ENCODE peak calls at places on chromosome 14, in eight cellular contexts. One of them, this sample, is unnamed.
A peak's percentile ranks its signal among the peaks of the same experiment; 100 is the strongest.

GRCh38 chr14:68794856-68795601 is 2.2 kb upstream of the ZFP36L1 start:
- DNase-seq in choroid plexus epithelial cell: peak; percentile 94
- DNase-seq in fibroblast of pulmonary artery: peak; percentile 89
- DNase-seq in EH: peak; percentile 98
- DNase-seq in B cell: no peak
- DNase-seq in ovary: no peak
- DNase-seq in stimulated activated CD8-positive, alpha-beta memory T cell treated with anti-CD3 and anti-CD28 coated beads, Interleukin-12 subunit alpha, Interleukin-12 subunit beta, amount 100 ng/mL, for 4 hours: no peak
- DNase-seq in right lobe of liver: peak; percentile 70
- DNase-seq in this sample: no peak

GRCh38 chr14:63940387-63940786 is 87.6 kb downstream of the SYNE2 start:
- DNase-seq in B cell: no peak
- DNase-seq in EH: no peak
- DNase-seq in ovary: no peak
- DNase-seq in stimulated activated CD8-positive, alpha-beta memory T cell treated with anti-CD3 and anti-CD28 coated beads, Interleukin-12 subunit alpha, Interleukin-12 subunit beta, amount 100 ng/mL, for 4 hours: no peak
- DNase-seq in choroid plexus epithelial cell: no peak
- DNase-seq in right lobe of liver: no peak
- DNase-seq in fibroblast of pulmonary artery: no peak
- DNase-seq in this sample: no peak

GRCh38 chr14:104319489-104320241 is 181.3 kb downstream of the KIF26A start:
- DNase-seq in ovary: peak; percentile 26
- DNase-seq in B cell: no peak
- DNase-seq in stimulated activated CD8-positive, alpha-beta memory T cell treated with anti-CD3 and anti-CD28 coated beads, Interleukin-12 subunit alpha, Interleukin-12 subunit beta, amount 100 ng/mL, for 4 hours: no peak
- DNase-seq in fibroblast of pulmonary artery: no peak
- DNase-seq in EH: no peak
- DNase-seq in choroid plexus epithelial cell: no peak
- DNase-seq in right lobe of liver: peak; percentile 39
- DNase-seq in this sample: peak; percentile 54

GRCh38 chr14:55130194-55130550 is 1.1 kb downstream of the LGALS3 start:
- DNase-seq in choroid plexus epithelial cell: no peak
- DNase-seq in right lobe of liver: no peak
- DNase-seq in stimulated activated CD8-positive, alpha-beta memory T cell treated with anti-CD3 and anti-CD28 coated beads, Interleukin-12 subunit alpha, Interleukin-12 subunit beta, amount 100 ng/mL, for 4 hours: no peak
- DNase-seq in B cell: no peak
- DNase-seq in EH: peak; percentile 41
- DNase-seq in ovary: no peak
- DNase-seq in fibroblast of pulmonary artery: no peak
- DNase-seq in this sample: no peak

GRCh38 chr14:89165810-89166209 is 251.2 kb downstream of the FOXN3 start:
- DNase-seq in EH: no peak
- DNase-seq in B cell: no peak
- DNase-seq in stimulated activated CD8-positive, alpha-beta memory T cell treated with anti-CD3 and anti-CD28 coated beads, Interleukin-12 subunit alpha, Interleukin-12 subunit beta, amount 100 ng/mL, for 4 hours: no peak
- DNase-seq in choroid plexus epithelial cell: no peak
- DNase-seq in ovary: no peak
- DNase-seq in right lobe of liver: no peak
- DNase-seq in fibroblast of pulmonary artery: no peak
- DNase-seq in this sample: no peak

GRCh38 chr14:84707830-84708229 is 822.1 kb upstream of the FLRT2 start:
- DNase-seq in B cell: no peak
- DNase-seq in right lobe of liver: no peak
- DNase-seq in stimulated activated CD8-positive, alpha-beta memory T cell treated with anti-CD3 and anti-CD28 coated beads, Interleukin-12 subunit alpha, Interleukin-12 subunit beta, amount 100 ng/mL, for 4 hours: no peak
- DNase-seq in fibroblast of pulmonary artery: no peak
- DNase-seq in choroid plexus epithelial cell: no peak
- DNase-seq in ovary: no peak
- DNase-seq in EH: no peak
- DNase-seq in this sample: no peak

GRCh38 chr14:96053600-96054381 is 14.6 kb downstream of the C14orf132 start:
- DNase-seq in fibroblast of pulmonary artery: peak; percentile 91
- DNase-seq in stimulated activated CD8-positive, alpha-beta memory T cell treated with anti-CD3 and anti-CD28 coated beads, Interleukin-12 subunit alpha, Interleukin-12 subunit beta, amount 100 ng/mL, for 4 hours: no peak
- DNase-seq in choroid plexus epithelial cell: peak; percentile 98
- DNase-seq in EH: peak; percentile 98
- DNase-seq in right lobe of liver: no peak
- DNase-seq in ovary: no peak
- DNase-seq in B cell: no peak
- DNase-seq in this sample: no peak

GRCh38 chr14:63375772-63376171 is 57.0 kb upstream of the GPHB5 start:
- DNase-seq in B cell: no peak
- DNase-seq in right lobe of liver: no peak
- DNase-seq in fibroblast of pulmonary artery: peak; percentile 45
- DNase-seq in choroid plexus epithelial cell: peak; percentile 48
- DNase-seq in stimulated activated CD8-positive, alpha-beta memory T cell treated with anti-CD3 and anti-CD28 coated beads, Interleukin-12 subunit alpha, Interleukin-12 subunit beta, amount 100 ng/mL, for 4 hours: no peak
- DNase-seq in EH: no peak
- DNase-seq in ovary: no peak
- DNase-seq in this sample: no peak

GRCh38 chr14:96145116-96145864 is 59.3 kb upstream of the BDKRB2 start:
- DNase-seq in stimulated activated CD8-positive, alpha-beta memory T cell treated with anti-CD3 and anti-CD28 coated beads, Interleukin-12 subunit alpha, Interleukin-12 subunit beta, amount 100 ng/mL, for 4 hours: no peak
- DNase-seq in fibroblast of pulmonary artery: peak; percentile 37
- DNase-seq in ovary: no peak
- DNase-seq in B cell: no peak
- DNase-seq in EH: peak; percentile 93
- DNase-seq in choroid plexus epithelial cell: peak; percentile 87
- DNase-seq in right lobe of liver: no peak
- DNase-seq in this sample: no peak

GRCh38 chr14:23559010-23559920 is 3.2 kb downstream of the THTPA start:
- DNase-seq in fibroblast of pulmonary artery: peak; percentile 67
- DNase-seq in right lobe of liver: no peak
- DNase-seq in EH: peak; percentile 63
- DNase-seq in B cell: peak; percentile 70
- DNase-seq in choroid plexus epithelial cell: peak; percentile 73
- DNase-seq in stimulated activated CD8-positive, alpha-beta memory T cell treated with anti-CD3 and anti-CD28 coated beads, Interleukin-12 subunit alpha, Interleukin-12 subunit beta, amount 100 ng/mL, for 4 hours: peak; percentile 35
- DNase-seq in ovary: peak; percentile 63
- DNase-seq in this sample: no peak

GRCh38 chr14:33120341-33120740 is 181.7 kb downstream of the NPAS3 start:
- DNase-seq in EH: peak; percentile 88
- DNase-seq in choroid plexus epithelial cell: peak; percentile 33
- DNase-seq in stimulated activated CD8-positive, alpha-beta memory T cell treated with anti-CD3 and anti-CD28 coated beads, Interleukin-12 subunit alpha, Interleukin-12 subunit beta, amount 100 ng/mL, for 4 hours: no peak
- DNase-seq in B cell: no peak
- DNase-seq in fibroblast of pulmonary artery: peak; percentile 40
- DNase-seq in right lobe of liver: no peak
- DNase-seq in ovary: no peak
- DNase-seq in this sample: no peak

GRCh38 chr14:35533357-35534129 is 421 bp upstream of the INSM2 start:
- DNase-seq in right lobe of liver: peak; percentile 60
- DNase-seq in stimulated activated CD8-positive, alpha-beta memory T cell treated with anti-CD3 and anti-CD28 coated beads, Interleukin-12 subunit alpha, Interleukin-12 subunit beta, amount 100 ng/mL, for 4 hours: peak; percentile 33
- DNase-seq in fibroblast of pulmonary artery: peak; percentile 41
- DNase-seq in EH: peak; percentile 63
- DNase-seq in choroid plexus epithelial cell: peak; percentile 41
- DNase-seq in ovary: peak; percentile 49
- DNase-seq in B cell: peak; percentile 58
- DNase-seq in this sample: peak; percentile 45

GRCh38 chr14:94761999-94762377 is 7.9 kb downstream of the GSC start:
- DNase-seq in fibroblast of pulmonary artery: no peak
- DNase-seq in B cell: no peak
- DNase-seq in choroid plexus epithelial cell: no peak
- DNase-seq in EH: no peak
- DNase-seq in ovary: no peak
- DNase-seq in stimulated activated CD8-positive, alpha-beta memory T cell treated with anti-CD3 and anti-CD28 coated beads, Interleukin-12 subunit alpha, Interleukin-12 subunit beta, amount 100 ng/mL, for 4 hours: no peak
- DNase-seq in right lobe of liver: no peak
- DNase-seq in this sample: no peak

GRCh38 chr14:46769292-46769691 is 117.7 kb upstream of the RPL10L start:
- DNase-seq in fibroblast of pulmonary artery: no peak
- DNase-seq in choroid plexus epithelial cell: no peak
- DNase-seq in ovary: no peak
- DNase-seq in right lobe of liver: no peak
- DNase-seq in EH: no peak
- DNase-seq in B cell: no peak
- DNase-seq in stimulated activated CD8-positive, alpha-beta memory T cell treated with anti-CD3 and anti-CD28 coated beads, Interleukin-12 subunit alpha, Interleukin-12 subunit beta, amount 100 ng/mL, for 4 hours: no peak
- DNase-seq in this sample: no peak

GRCh38 chr14:101101456-101102056 is 198.0 kb upstream of the RTL1 start:
- DNase-seq in B cell: no peak
- DNase-seq in fibroblast of pulmonary artery: peak; percentile 11
- DNase-seq in EH: no peak
- DNase-seq in stimulated activated CD8-positive, alpha-beta memory T cell treated with anti-CD3 and anti-CD28 coated beads, Interleukin-12 subunit alpha, Interleukin-12 subunit beta, amount 100 ng/mL, for 4 hours: no peak
- DNase-seq in ovary: no peak
- DNase-seq in choroid plexus epithelial cell: no peak
- DNase-seq in right lobe of liver: no peak
- DNase-seq in this sample: no peak

GRCh38 chr14:81655423-81656314 is 122.0 kb upstream of the SEL1L start:
- DNase-seq in fibroblast of pulmonary artery: no peak
- DNase-seq in stimulated activated CD8-positive, alpha-beta memory T cell treated with anti-CD3 and anti-CD28 coated beads, Interleukin-12 subunit alpha, Interleukin-12 subunit beta, amount 100 ng/mL, for 4 hours: no peak
- DNase-seq in EH: no peak
- DNase-seq in right lobe of liver: peak; percentile 67
- DNase-seq in ovary: peak; percentile 47
- DNase-seq in B cell: no peak
- DNase-seq in choroid plexus epithelial cell: no peak
- DNase-seq in this sample: no peak

GRCh38 chr14:104445832-104446381 is 133.7 kb upstream of the C14orf180 start:
- DNase-seq in choroid plexus epithelial cell: no peak
- DNase-seq in ovary: peak; percentile 12
- DNase-seq in stimulated activated CD8-positive, alpha-beta memory T cell treated with anti-CD3 and anti-CD28 coated beads, Interleukin-12 subunit alpha, Interleukin-12 subunit beta, amount 100 ng/mL, for 4 hours: no peak
- DNase-seq in EH: no peak
- DNase-seq in fibroblast of pulmonary artery: no peak
- DNase-seq in B cell: no peak
- DNase-seq in right lobe of liver: peak; percentile 35
- DNase-seq in this sample: peak; percentile 19

GRCh38 chr14:73242274-73242960 is 5.1 kb downstream of the PAPLN start:
- DNase-seq in fibroblast of pulmonary artery: no peak
- DNase-seq in choroid plexus epithelial cell: peak; percentile 51
- DNase-seq in B cell: peak; percentile 30
- DNase-seq in stimulated activated CD8-positive, alpha-beta memory T cell treated with anti-CD3 and anti-CD28 coated beads, Interleukin-12 subunit alpha, Interleukin-12 subunit beta, amount 100 ng/mL, for 4 hours: no peak
- DNase-seq in EH: no peak
- DNase-seq in ovary: peak; percentile 52
- DNase-seq in right lobe of liver: peak; percentile 7
- DNase-seq in this sample: peak; percentile 20

GRCh38 chr14:65927871-65928270 is 515.3 kb downstream of the FUT8 start:
- DNase-seq in choroid plexus epithelial cell: no peak
- DNase-seq in stimulated activated CD8-positive, alpha-beta memory T cell treated with anti-CD3 and anti-CD28 coated beads, Interleukin-12 subunit alpha, Interleukin-12 subunit beta, amount 100 ng/mL, for 4 hours: peak; percentile 36
- DNase-seq in ovary: no peak
- DNase-seq in fibroblast of pulmonary artery: no peak
- DNase-seq in right lobe of liver: no peak
- DNase-seq in B cell: no peak
- DNase-seq in EH: no peak
- DNase-seq in this sample: peak; percentile 39

GRCh38 chr14:38536376-38537038 is 280.6 kb upstream of the CLEC14A start:
- DNase-seq in B cell: no peak
- DNase-seq in ovary: no peak
- DNase-seq in stimulated activated CD8-positive, alpha-beta memory T cell treated with anti-CD3 and anti-CD28 coated beads, Interleukin-12 subunit alpha, Interleukin-12 subunit beta, amount 100 ng/mL, for 4 hours: no peak
- DNase-seq in EH: no peak
- DNase-seq in right lobe of liver: no peak
- DNase-seq in fibroblast of pulmonary artery: peak; percentile 11
- DNase-seq in choroid plexus epithelial cell: no peak
- DNase-seq in this sample: no peak

GRCh38 chr14:31405599-31406251 is 14.6 kb downstream of the HEATR5A start:
- DNase-seq in EH: no peak
- DNase-seq in right lobe of liver: no peak
- DNase-seq in choroid plexus epithelial cell: no peak
- DNase-seq in ovary: no peak
- DNase-seq in fibroblast of pulmonary artery: no peak
- DNase-seq in B cell: no peak
- DNase-seq in stimulated activated CD8-positive, alpha-beta memory T cell treated with anti-CD3 and anti-CD28 coated beads, Interleukin-12 subunit alpha, Interleukin-12 subunit beta, amount 100 ng/mL, for 4 hours: no peak
- DNase-seq in this sample: no peak